ENCODE peak calls at places on chromosomes 6 and 20, in six cellular contexts. One of them, this sample, is unnamed.

GRCh38 chr6:24991748-24992467 is 56.1 kb upstream of the RIPOR2 start:
- DNase-seq in kidney: no peak
- DNase-seq in adipocyte: peak; percentile 58
- DNase-seq in neural progenitor cell: peak; percentile 80
- DNase-seq in mesendoderm: peak; percentile 73
- DNase-seq in fibroblast of lung: no peak
- DNase-seq in this sample: peak; percentile 38

GRCh38 chr20:4814696-4815252 is 93.1 kb downstream of the PRND start:
- DNase-seq in kidney: peak; percentile 77
- DNase-seq in adipocyte: no peak
- DNase-seq in neural progenitor cell: no peak
- DNase-seq in mesendoderm: no peak
- DNase-seq in fibroblast of lung: no peak
- DNase-seq in this sample: no peak

GRCh38 chr6:133241901-133242760 is 974 bp downstream of the EYA4 start:
- DNase-seq in kidney: peak; percentile 81
- DNase-seq in adipocyte: peak; percentile 59
- DNase-seq in neural progenitor cell: peak; percentile 68
- DNase-seq in mesendoderm: peak; percentile 62
- DNase-seq in fibroblast of lung: peak; percentile 32
- DNase-seq in this sample: peak; percentile 35

GRCh38 chr6:155693573-155694428 is 238.2 kb upstream of the NOX3 start:
- DNase-seq in kidney: no peak
- DNase-seq in adipocyte: no peak
- DNase-seq in neural progenitor cell: no peak
- DNase-seq in mesendoderm: no peak
- DNase-seq in fibroblast of lung: no peak
- DNase-seq in this sample: no peak

GRCh38 chr20:64144144-64144912 is 19.9 kb upstream of the MYT1 start:
- DNase-seq in kidney: no peak
- DNase-seq in adipocyte: no peak
- DNase-seq in neural progenitor cell: no peak
- DNase-seq in mesendoderm: no peak
- DNase-seq in fibroblast of lung: no peak
- DNase-seq in this sample: no peak

GRCh38 chr20:1322511-1323245 is 6.3 kb downstream of the SDCBP2 start:
- DNase-seq in kidney: no peak
- DNase-seq in adipocyte: peak; percentile 71
- DNase-seq in neural progenitor cell: no peak
- DNase-seq in mesendoderm: no peak
- DNase-seq in fibroblast of lung: peak; percentile 96
- DNase-seq in this sample: peak; percentile 47

GRCh38 chr6:29376003-29376402 is 912 bp upstream of the OR12D3 start:
- DNase-seq in kidney: no peak
- DNase-seq in adipocyte: peak; percentile 39
- DNase-seq in neural progenitor cell: no peak
- DNase-seq in mesendoderm: peak; percentile 11
- DNase-seq in fibroblast of lung: no peak
- DNase-seq in this sample: peak; percentile 6

GRCh38 chr6:63272397-63272796 is 47.4 kb downstream of the LGSN start:
- DNase-seq in kidney: no peak
- DNase-seq in adipocyte: peak; percentile 50
- DNase-seq in neural progenitor cell: peak; percentile 46
- DNase-seq in mesendoderm: peak; percentile 47
- DNase-seq in fibroblast of lung: no peak
- DNase-seq in this sample: peak; percentile 6

GRCh38 chr20:51788822-51789221 is 13.5 kb downstream of the SALL4 start:
- DNase-seq in kidney: no peak
- DNase-seq in adipocyte: no peak
- DNase-seq in neural progenitor cell: no peak
- DNase-seq in mesendoderm: no peak
- DNase-seq in fibroblast of lung: no peak
- DNase-seq in this sample: no peak

GRCh38 chr6:121479486-121480098 is 44.1 kb downstream of the GJA1 start:
- DNase-seq in kidney: no peak
- DNase-seq in adipocyte: no peak
- DNase-seq in neural progenitor cell: no peak
- DNase-seq in mesendoderm: no peak
- DNase-seq in fibroblast of lung: no peak
- DNase-seq in this sample: no peak

GRCh38 chr6:22363966-22364296 is 67.1 kb upstream of the PRL start:
- DNase-seq in kidney: no peak
- DNase-seq in adipocyte: peak; percentile 62
- DNase-seq in neural progenitor cell: no peak
- DNase-seq in mesendoderm: no peak
- DNase-seq in fibroblast of lung: no peak
- DNase-seq in this sample: no peak

GRCh38 chr6:113540491-113540890 is 316.7 kb upstream of the MARCKS start:
- DNase-seq in kidney: no peak
- DNase-seq in adipocyte: peak; percentile 56
- DNase-seq in neural progenitor cell: no peak
- DNase-seq in mesendoderm: no peak
- DNase-seq in fibroblast of lung: peak; percentile 73
- DNase-seq in this sample: no peak

GRCh38 chr6:135250751-135251356 is 69.7 kb downstream of the MYB start:
- DNase-seq in kidney: no peak
- DNase-seq in adipocyte: no peak
- DNase-seq in neural progenitor cell: peak; percentile 92
- DNase-seq in mesendoderm: peak; percentile 33
- DNase-seq in fibroblast of lung: no peak
- DNase-seq in this sample: no peak

GRCh38 chr6:147782302-147782701 is 273.8 kb downstream of the SAMD5 start:
- DNase-seq in kidney: no peak
- DNase-seq in adipocyte: peak; percentile 14
- DNase-seq in neural progenitor cell: peak; percentile 39
- DNase-seq in mesendoderm: peak; percentile 60
- DNase-seq in fibroblast of lung: peak; percentile 56
- DNase-seq in this sample: no peak

GRCh38 chr6:169808608-169808967 is 57.2 kb downstream of the ERMARD start:
- DNase-seq in kidney: no peak
- DNase-seq in adipocyte: no peak
- DNase-seq in neural progenitor cell: no peak
- DNase-seq in mesendoderm: no peak
- DNase-seq in fibroblast of lung: no peak
- DNase-seq in this sample: no peak

GRCh38 chr20:25573288-25574251 is 11.8 kb downstream of the NINL start:
- DNase-seq in kidney: no peak
- DNase-seq in adipocyte: peak; percentile 76
- DNase-seq in neural progenitor cell: no peak
- DNase-seq in mesendoderm: no peak
- DNase-seq in fibroblast of lung: peak; percentile 80
- DNase-seq in this sample: no peak

GRCh38 chr20:54662064-54662463 is 186.7 kb downstream of the DOK5 start:
- DNase-seq in kidney: no peak
- DNase-seq in adipocyte: no peak
- DNase-seq in neural progenitor cell: peak; percentile 81
- DNase-seq in mesendoderm: peak; percentile 41
- DNase-seq in fibroblast of lung: no peak
- DNase-seq in this sample: no peak

GRCh38 chr6:978937-979685 is 286.2 kb upstream of the EXOC2 start:
- DNase-seq in kidney: no peak
- DNase-seq in adipocyte: peak; percentile 60
- DNase-seq in neural progenitor cell: no peak
- DNase-seq in mesendoderm: peak; percentile 32
- DNase-seq in fibroblast of lung: peak; percentile 1
- DNase-seq in this sample: no peak

GRCh38 chr6:107360476-107360875 is 98.9 kb downstream of the PDSS2 start:
- DNase-seq in kidney: no peak
- DNase-seq in adipocyte: peak; percentile 79
- DNase-seq in neural progenitor cell: no peak
- DNase-seq in mesendoderm: no peak
- DNase-seq in fibroblast of lung: no peak
- DNase-seq in this sample: no peak

GRCh38 chr6:156280131-156280530 is 497.0 kb upstream of the ARID1B start:
- DNase-seq in kidney: no peak
- DNase-seq in adipocyte: no peak
- DNase-seq in neural progenitor cell: no peak
- DNase-seq in mesendoderm: no peak
- DNase-seq in fibroblast of lung: no peak
- DNase-seq in this sample: no peak

DNA sequence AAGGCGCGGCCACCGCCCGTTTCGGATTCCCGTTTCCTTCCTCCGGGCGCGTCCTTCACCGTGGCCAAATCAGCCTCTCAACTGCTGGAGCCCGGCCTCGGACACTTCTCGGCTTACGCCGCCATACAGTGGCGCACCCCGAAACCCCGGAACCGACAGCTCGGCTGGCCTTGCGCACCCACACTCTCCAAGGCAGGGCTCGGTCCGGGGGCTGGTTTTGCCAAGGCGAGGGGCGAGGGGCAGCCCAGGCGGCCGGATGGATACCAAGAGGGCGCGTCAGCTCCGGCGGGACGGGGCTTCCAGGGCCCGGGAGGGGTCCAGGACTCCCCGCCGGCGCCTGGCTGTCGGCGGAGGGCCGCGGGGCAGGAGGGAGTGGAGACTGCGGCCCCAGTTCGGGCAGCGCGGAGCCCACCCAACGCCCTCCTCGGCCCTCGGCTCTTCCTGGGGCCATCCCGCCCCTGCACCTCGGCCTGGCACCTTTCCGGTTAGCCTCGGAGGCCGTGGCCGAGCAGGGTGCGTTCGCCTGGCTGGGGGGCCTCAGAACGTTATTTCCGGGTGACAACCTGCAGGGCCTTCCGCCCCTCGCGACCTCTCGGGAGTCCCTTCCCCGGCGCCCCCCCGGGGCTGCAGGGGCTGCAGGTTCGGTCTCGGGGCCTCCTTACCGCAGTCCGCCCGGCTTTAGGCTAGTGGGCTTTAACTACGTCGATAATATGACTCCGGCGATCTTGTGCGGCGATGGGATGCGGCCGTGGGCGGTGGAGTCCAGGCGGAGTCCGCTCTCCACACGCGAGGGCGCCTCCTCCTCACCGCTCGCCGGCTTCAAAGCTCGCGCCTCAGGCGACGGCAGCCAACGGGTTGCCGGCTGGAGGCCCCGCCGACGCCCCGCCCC is 697 bp upstream of the CEP43 start:
- DNase-seq in kidney: peak; percentile 84
- DNase-seq in adipocyte: peak; percentile 69
- DNase-seq in neural progenitor cell: peak; percentile 49
- DNase-seq in mesendoderm: peak; percentile 43
- DNase-seq in fibroblast of lung: no peak
- DNase-seq in this sample: peak; percentile 24
- H3K9ac ChIP-seq in kidney: no peak overlapping the region
- H3K9ac ChIP-seq in adipocyte: peak overlapping the region; percentile 78
- H3K9ac ChIP-seq in neural progenitor cell: peak overlapping the region; percentile 24
- H3K9ac ChIP-seq in mesendoderm: peak overlapping the region; percentile 90
- H3K9ac ChIP-seq in fibroblast of lung: peak overlapping the region; percentile 67
- H3K9ac ChIP-seq in this sample: peak overlapping the region; percentile 86

DNA sequence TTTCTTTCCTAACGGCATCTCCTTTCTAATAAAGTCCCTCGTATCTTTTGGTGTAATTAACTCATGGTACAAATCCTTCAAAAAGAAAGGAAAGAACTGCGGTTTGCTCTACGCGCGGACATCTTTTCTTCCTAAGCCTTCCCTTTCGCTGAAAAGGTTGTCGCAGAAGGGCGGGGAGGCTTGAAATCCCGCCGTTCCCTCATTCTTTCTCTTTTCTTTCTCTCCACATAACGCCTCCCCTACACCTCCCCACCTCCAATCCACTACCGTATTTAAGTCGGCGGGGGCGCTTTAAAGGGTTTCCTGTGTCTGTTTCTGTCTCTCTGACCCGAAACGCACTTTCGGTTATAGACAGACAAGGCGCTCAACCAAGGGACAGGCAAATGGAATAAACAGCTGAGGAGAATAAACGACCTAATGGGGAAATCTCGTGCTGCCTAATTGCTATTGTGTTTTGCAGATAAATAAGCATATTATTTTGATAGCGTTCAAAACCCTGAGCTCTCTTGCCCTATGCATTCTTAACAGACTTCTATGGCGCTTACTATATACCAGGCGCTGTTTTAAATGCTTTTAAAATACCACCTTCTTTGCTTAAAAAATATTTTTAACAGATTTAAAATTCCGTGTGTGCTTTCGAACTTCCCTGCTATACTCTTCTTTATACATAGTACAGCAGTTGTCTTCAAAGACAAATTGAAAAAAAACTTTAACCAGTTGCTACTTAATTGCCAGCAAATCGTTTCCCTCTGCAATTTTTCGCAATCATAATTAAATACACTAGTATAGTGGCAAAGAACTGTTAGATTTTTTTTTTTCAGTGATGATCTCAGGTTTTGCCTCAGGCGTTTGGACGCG is 2.5 kb upstream of the HEY2 start:
- DNase-seq in kidney: no peak
- DNase-seq in adipocyte: peak; percentile 55
- DNase-seq in neural progenitor cell: peak; percentile 93
- DNase-seq in mesendoderm: peak; percentile 97
- DNase-seq in fibroblast of lung: peak; percentile 45
- DNase-seq in this sample: peak; percentile 14
- H3K9ac ChIP-seq in kidney: peak overlapping the region; percentile 95
- H3K9ac ChIP-seq in adipocyte: peak overlapping the region; percentile 68
- H3K9ac ChIP-seq in neural progenitor cell: no peak overlapping the region
- H3K9ac ChIP-seq in mesendoderm: peak overlapping the region; percentile 67
- H3K9ac ChIP-seq in fibroblast of lung: no peak overlapping the region
- H3K9ac ChIP-seq in this sample: no peak overlapping the region

DNA sequence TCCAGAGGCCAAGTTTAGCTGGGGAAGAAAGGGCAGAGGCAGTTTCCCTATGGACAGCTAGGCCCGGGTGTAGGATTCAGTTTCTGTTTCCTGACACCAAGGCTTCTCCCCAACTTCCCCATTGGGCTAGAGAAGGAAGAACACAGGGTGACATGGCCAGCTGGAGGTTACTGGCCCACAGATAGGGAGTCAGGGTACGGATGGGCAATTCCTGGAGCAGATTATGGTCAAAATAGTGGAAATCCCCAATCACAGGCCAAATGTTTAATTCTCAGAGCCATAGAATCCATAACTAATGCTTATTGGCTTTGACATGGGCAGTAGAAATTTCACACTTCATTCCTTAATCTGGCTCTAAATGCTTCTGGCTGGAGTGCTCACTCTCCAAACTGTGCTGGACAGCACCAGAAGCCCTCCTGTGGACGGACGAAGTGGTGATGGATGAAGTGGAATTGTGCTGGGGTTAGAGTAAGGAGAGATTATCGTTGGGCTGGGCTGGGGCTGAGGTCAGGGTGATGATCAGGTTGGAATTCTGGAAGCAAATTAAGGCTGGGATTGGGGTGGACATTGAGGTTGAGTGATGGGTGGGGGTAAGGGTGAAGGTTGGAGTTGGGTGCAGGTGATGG is 869 bp downstream of the SIGLEC1 start:
- DNase-seq in kidney: peak; percentile 12
- DNase-seq in adipocyte: no peak
- DNase-seq in neural progenitor cell: no peak
- DNase-seq in mesendoderm: no peak
- DNase-seq in fibroblast of lung: no peak
- DNase-seq in this sample: no peak
- H3K9ac ChIP-seq in kidney: no peak overlapping the region
- H3K9ac ChIP-seq in adipocyte: peak overlapping the region; percentile 25
- H3K9ac ChIP-seq in neural progenitor cell: no peak overlapping the region
- H3K9ac ChIP-seq in mesendoderm: no peak overlapping the region
- H3K9ac ChIP-seq in fibroblast of lung: no peak overlapping the region
- H3K9ac ChIP-seq in this sample: no peak overlapping the region

DNA sequence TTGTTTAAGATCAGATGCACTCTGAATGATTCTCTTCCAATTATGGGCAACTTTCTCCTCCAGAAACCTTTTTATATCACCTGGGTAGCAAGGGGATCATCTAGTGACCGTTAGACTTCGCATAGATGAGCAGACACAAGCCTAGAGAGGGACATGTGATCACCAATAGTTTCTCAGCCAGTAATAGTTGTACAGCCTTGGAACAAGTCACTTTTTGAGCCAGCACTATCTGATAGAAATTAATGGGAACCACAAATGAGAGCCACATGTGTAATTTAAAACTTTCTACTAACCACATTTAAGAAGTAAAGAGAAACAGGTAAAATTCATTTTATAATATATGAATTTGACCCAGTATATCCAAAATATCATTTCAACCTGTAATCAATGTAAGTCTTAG is 627 bp upstream of the CTNNBL1 start:
- DNase-seq in kidney: no peak
- DNase-seq in adipocyte: peak; percentile 28
- DNase-seq in neural progenitor cell: no peak
- DNase-seq in mesendoderm: no peak
- DNase-seq in fibroblast of lung: no peak
- DNase-seq in this sample: no peak
- H3K9ac ChIP-seq in kidney: no peak overlapping the region
- H3K9ac ChIP-seq in adipocyte: peak overlapping the region; percentile 75
- H3K9ac ChIP-seq in neural progenitor cell: no peak overlapping the region
- H3K9ac ChIP-seq in mesendoderm: no peak overlapping the region
- H3K9ac ChIP-seq in fibroblast of lung: no peak overlapping the region
- H3K9ac ChIP-seq in this sample: no peak overlapping the region